ENCODE peak calls at places on chromosomes 1 and 21, in eight cellular contexts. L is stomach, F is ovary, S is heart left ventricle, A is sigmoid colon, Y is adrenal gland, C is IMR-90, D is prostate gland. U is an unnamed sample.

GRCh38 chr1:24418898-24419628 is 3.5 kb downstream of the NIPAL3 start:
- DNase-seq in L (peak), F (no peak), S (no peak), A (no peak), Y (no peak), C (peak), D (peak), U (no peak)

GRCh38 chr1:36938807-36939206 is 95.5 kb downstream of the GRIK3 start:
- DNase-seq in L (no peak), F (no peak), S (no peak), A (no peak), Y (peak), C (no peak), D (no peak), U (no peak)

GRCh38 chr1:202821467-202821866 is 10.7 kb downstream of the PCAT6 start:
- DNase-seq in L (no peak), F (no peak), S (no peak), A (no peak), Y (no peak), C (peak), D (no peak), U (no peak)

GRCh38 chr1:46184920-46185658 is 8.8 kb upstream of the P3R3URF start:
- DNase-seq in L (no peak), F (no peak), S (no peak), A (no peak), Y (no peak), C (no peak), D (no peak), U (no peak)

GRCh38 chr1:92365378-92366044 is 66.7 kb downstream of the RPAP2 start:
- DNase-seq in L (no peak), F (no peak), S (no peak), A (no peak), Y (no peak), C (no peak), D (no peak), U (no peak)

GRCh38 chr1:55822896-55823295 is 607.7 kb upstream of the USP24 start:
- DNase-seq in L (no peak), F (no peak), S (no peak), A (no peak), Y (no peak), C (no peak), D (no peak), U (no peak)

GRCh38 chr1:212721388-212722247 is 22.0 kb upstream of the BATF3 start:
- DNase-seq in L (peak), F (no peak), S (no peak), A (no peak), Y (no peak), C (peak), D (peak), U (no peak)

GRCh38 chr21:44964381-44964780 is 24.6 kb downstream of the SLX9 start:
- DNase-seq in L (no peak), F (no peak), S (no peak), A (no peak), Y (no peak), C (no peak), D (no peak), U (no peak)

GRCh38 chr1:200627548-200628222 is 7.1 kb upstream of the KIF14 start:
- DNase-seq in L (no peak), F (no peak), S (no peak), A (no peak), Y (no peak), C (no peak), D (no peak), U (no peak)

GRCh38 chr21:45297329-45297728 is 9.6 kb upstream of the POFUT2 start:
- DNase-seq in L (no peak), F (no peak), S (no peak), A (peak), Y (no peak), C (no peak), D (no peak), U (no peak)

DNA sequence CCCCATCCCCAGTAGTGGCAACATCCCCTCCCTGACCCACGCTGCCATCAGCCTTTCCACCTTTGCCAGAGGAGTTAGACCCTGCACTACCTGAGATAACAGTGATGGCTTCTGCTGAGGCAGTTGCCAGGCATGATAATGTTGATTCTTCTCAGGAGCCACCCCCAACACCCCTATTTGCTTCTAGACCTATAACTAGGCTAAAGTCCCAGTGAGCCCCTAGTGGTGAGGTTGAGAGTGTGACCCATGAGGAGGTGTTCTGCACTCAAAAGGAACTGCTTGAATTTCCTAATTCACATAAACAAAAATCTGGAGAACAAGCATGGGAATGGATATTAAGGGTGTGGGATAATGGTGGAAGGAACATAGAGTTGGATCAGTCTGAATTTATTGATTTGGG is 159.6 kb upstream of the COL11A1 start:
- DNase-seq in L (no peak), F (no peak), S (no peak), A (no peak), Y (no peak), C (no peak), D (no peak), U (no peak)
- TF ChIP-seq CTCF in L (no peak), F (no peak), S (no peak), A (no peak), Y (no peak), C (no peak), D (no peak), U (no peak)

DNA sequence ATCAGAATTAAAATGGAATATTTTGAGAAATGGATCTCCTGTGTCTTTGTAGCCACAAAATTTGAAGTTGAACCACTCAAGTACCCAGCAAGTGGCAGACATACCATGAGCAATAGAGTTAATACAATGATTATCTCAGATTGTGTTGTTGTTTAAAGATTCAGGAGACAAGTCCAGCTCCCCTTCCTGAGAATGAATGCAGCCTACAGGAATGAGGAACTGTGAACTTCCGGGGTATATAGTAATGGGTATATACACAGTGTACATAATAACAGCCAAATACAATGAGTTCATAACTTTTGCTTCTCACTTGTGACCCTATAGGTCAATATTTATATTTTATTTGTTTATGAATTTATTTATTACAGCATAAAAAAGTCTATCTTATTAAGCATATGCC is 445.0 kb downstream of the SETD4 start:
- DNase-seq in L (no peak), F (no peak), S (no peak), A (no peak), Y (no peak), C (no peak), D (no peak), U (no peak)
- TF ChIP-seq POLR2A in L (no peak), F (no peak), S (no peak), A (no peak), Y (no peak), C (no peak), D (no peak), U (no peak)

DNA sequence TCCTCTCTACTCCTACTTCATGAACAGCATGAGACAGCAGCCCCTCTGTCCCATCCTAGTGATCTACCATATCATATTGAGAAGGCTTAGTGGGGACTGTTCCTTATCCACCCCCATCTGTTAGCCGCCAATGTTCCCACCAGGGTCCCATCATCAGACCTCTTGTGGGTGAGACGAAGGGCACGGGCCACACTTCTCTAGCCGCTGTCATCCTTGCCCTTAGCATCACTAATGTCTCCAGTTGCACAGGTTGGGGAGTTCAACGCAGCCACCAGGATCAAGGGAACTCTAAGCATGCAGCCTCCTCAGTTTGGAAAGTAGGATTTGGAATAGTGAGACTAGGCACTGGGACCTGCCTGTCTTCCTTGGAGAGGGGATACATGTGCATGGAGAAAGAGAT is 20.1 kb downstream of the INKA2 start:
- DNase-seq in L (no peak), F (no peak), S (no peak), A (no peak), Y (no peak), C (no peak), D (no peak), U (no peak)
- H3K27ac ChIP-seq in L (no peak), F (no peak), S (peak), A (no peak), Y (no peak), C (no peak), D (no peak), U (no peak)

GRCh38 chr1:10398734-10399486 is at the start of gene PGD:
- DNase-seq in L (peak), F (peak), S (peak), A (peak), Y (peak), C (peak), D (peak), U (peak)
- TF ChIP-seq CTCF in L (no peak), F (peak), S (no peak), A (no peak), Y (no peak), C (no peak), D (no peak), U (no peak)

DNA sequence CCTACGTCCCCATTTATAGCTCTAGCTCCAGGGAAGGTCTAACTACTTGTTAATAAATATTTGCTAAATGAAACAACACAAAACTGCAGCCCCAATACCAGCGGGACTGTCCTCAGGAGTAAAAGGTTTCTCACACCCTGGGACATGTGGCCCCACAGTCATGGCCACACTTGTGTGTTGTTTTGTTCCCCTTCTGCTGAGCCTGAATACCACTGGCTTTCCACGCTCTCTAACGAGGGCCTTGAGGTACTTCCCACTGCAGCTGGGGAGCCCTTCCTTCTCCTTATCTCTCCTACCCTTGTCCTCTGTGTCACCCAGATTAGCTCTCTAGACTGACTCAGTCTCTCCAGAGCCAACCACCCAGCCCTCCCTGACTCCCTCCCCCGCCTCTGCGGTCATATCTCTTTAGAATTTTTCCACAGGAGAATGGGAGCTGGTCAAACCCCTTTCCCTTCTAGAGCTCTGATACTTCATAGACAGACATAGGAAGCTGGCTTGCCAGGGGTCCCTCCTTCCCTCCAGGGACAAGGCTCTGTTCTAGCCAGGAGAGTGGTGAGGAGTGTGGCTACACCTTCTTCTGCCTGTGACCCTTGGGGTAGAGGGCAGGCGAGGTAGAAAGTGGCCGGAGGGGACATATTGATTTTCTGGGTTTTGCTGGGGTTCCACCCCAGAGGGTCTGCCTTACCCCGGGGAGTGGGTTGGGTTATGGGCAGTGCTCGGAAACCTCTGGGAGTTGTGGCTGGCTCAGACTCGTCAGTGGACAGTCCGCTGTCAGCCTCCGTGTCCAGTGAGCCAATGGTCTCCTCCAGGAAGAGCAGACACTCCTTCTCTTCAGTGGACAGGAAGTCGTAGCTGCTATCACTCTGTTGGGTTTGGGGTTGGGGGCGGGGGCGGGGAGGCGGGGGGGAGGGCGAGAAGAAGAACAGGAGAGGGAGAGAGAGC is 8.1 kb downstream of the C1orf116 start:
- DNase-seq in L (peak), F (no peak), S (peak), A (no peak), Y (peak), C (no peak), D (no peak), U (no peak)
- TF ChIP-seq POLR2A in L (no peak), F (no peak), S (no peak), A (no peak), Y (no peak), C (no peak), D (no peak), U (no peak)

DNA sequence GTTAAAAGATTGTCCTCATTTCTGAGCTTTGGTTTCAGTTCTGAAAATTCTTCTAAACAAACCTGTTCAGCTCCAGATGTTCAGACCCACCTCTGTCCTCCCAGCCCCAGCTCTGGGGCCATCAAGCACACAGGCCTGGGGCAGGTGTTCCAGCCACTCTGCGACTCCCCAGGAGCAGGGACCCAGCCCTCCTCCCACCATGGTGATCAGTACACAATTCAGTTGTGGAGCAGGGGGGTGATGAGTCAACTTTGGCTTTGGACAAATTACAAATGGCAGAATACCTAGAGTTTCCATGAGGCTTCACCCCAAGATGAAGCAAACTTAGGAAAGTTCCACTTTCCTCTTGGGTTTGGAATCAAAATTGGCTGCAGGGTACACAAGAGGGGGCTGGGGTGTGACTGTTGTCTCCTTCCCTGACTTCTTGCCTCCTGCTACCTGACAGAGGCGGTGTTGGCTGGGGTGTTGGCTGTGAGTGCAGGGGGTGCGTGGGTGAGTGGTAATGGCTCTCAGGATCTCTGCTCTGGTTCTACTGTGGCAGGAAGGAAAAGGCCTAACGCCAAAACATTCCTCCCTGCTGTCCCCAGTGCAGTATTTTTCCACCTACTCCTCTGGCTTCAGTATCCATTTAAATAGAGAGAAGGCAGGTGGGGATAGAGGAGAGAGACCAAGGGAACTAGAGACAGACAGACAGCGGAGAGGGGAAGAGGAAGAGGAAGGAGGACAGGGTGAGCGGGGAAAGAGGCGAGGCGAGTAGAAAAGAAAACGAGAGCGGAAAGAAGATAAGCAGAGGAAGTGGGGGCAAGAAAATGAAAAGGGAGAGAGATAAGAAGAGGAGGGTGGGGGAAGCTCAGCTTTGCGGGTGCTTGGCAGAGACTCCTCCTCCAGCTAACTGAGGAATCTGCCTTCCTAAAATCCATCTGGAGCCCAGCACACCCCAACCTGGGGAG is 20.6 kb upstream of the LRRN2 start:
- DNase-seq in L (no peak), F (no peak), S (no peak), A (no peak), Y (no peak), C (no peak), D (no peak), U (no peak)
- H3K27ac ChIP-seq in L (no peak), F (no peak), S (no peak), A (no peak), Y (no peak), C (no peak), D (no peak), U (no peak)

GRCh38 chr1:246689409-246689997 is 34.7 kb upstream of the SCCPDH start:
- DNase-seq in L (peak), F (peak), S (peak), A (peak), Y (peak), C (peak), D (peak), U (peak)

GRCh38 chr1:246683521-246683920 is 40.7 kb upstream of the SCCPDH start:
- DNase-seq in L (no peak), F (no peak), S (no peak), A (no peak), Y (no peak), C (no peak), D (no peak), U (no peak)

GRCh38 chr1:246682231-246682895 is 41.8 kb upstream of the SCCPDH start:
- DNase-seq in L (no peak), F (no peak), S (peak), A (no peak), Y (no peak), C (no peak), D (no peak), U (no peak)

GRCh38 chr1:246690100-246690499 is 34.1 kb upstream of the SCCPDH start:
- DNase-seq in L (no peak), F (no peak), S (no peak), A (no peak), Y (no peak), C (no peak), D (no peak), U (no peak)

GRCh38 chr1:246687002-246687401 is 37.2 kb upstream of the SCCPDH start:
- DNase-seq in L (no peak), F (no peak), S (no peak), A (no peak), Y (no peak), C (no peak), D (no peak), U (no peak)
- TF ChIP-seq CTCF in L (no peak), F (no peak), S (no peak), A (no peak), Y (no peak), C (no peak), D (no peak), U (no peak)

DNA sequence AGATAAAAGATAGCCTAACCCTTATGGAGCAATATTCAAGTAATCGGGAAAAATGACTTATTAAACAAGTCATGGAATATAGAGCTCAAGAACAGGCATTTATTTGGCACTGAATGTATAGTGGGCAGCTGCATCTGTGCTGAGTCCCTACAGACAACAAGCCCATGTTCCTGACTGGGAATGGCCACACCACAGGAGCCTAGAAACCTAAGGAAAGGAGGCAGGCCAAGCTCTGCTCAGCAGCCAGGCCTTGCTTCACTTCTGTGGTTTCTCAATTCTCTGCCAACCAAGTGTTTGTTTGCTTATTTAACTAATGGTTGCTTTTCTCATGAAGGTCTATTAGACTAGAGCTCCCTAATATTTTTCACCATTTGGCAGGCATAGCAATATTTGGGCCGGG is 21.5 kb downstream of the AK2 start:
- DNase-seq in L (no peak), F (no peak), S (no peak), A (peak), Y (no peak), C (no peak), D (no peak), U (no peak)
- TF ChIP-seq POLR2A in L (no peak), F (no peak), S (no peak), A (no peak), Y (no peak), C (no peak), D (no peak), U (no peak)

GRCh38 chr1:192729500-192729899 is 79.3 kb upstream of the RGS2 start:
- DNase-seq in L (no peak), F (no peak), S (no peak), A (no peak), Y (no peak), C (no peak), D (no peak), U (no peak)
- H3K27ac ChIP-seq in L (no peak), F (no peak), S (no peak), A (no peak), Y (no peak), C (no peak), D (no peak), U (no peak)